ENCODE peak calls at places on chromosome 3, in eight cellular contexts. W is activated CD4-positive, alpha-beta T cell treated with anti-CD3 and anti-CD28 coated beads, Interleukin-2, amount 50 U/mL, for 4 hours; M is ecto neural progenitor cell; X is HEK293T; D is A549; B is head of caudate nucleus; V is GM20000; U is ovary. T is an unnamed sample.
A peak's percentile ranks its signal among the peaks of the same experiment; 100 is the strongest.

GRCh38 chr3:18481946-18482548 is 56.9 kb upstream of the SATB1 start:
- DNase-seq in U (no peak), W (no peak), M (no peak), B (no peak), D (no peak), X (no peak), V (no peak), T (no peak)

GRCh38 chr3:140205598-140205997 is 270.6 kb downstream of the CLSTN2 start:
- DNase-seq in B (no peak), D (no peak), V (no peak), M (no peak), X (no peak), W (no peak), U (no peak), T (no peak)

GRCh38 chr3:184885112-184885511 is 73.1 kb downstream of the VPS8 start:
- DNase-seq in B (no peak), M (no peak), D (no peak), X (no peak), W (no peak), V (no peak), U (no peak), T (no peak)

GRCh38 chr3:43932921-43933320 is 242.2 kb downstream of the ABHD5 start:
- DNase-seq in X (no peak), M (no peak), D (no peak), W (no peak), V (no peak), U (no peak), B (no peak), T (no peak)

GRCh38 chr3:52055537-52056351 is 627 bp downstream of the DUSP7 start:
- DNase-seq in M (peak; percentile 78), B (no peak), U (no peak), X (peak; percentile 66), W (peak; percentile 17), D (peak; percentile 23), V (peak; percentile 75), T (no peak)

GRCh38 chr3:196572389-196572788 is 3.9 kb downstream of the FBXO45 start:
- DNase-seq in W (no peak), D (no peak), M (no peak), V (no peak), X (no peak), B (no peak), U (no peak), T (no peak)

GRCh38 chr3:151584603-151585002 is 123.7 kb upstream of the IGSF10 start:
- DNase-seq in B (no peak), D (no peak), W (no peak), U (no peak), X (no peak), M (no peak), V (no peak), T (no peak)

GRCh38 chr3:183116051-183116614 is 16.8 kb upstream of the MCCC1 start:
- DNase-seq in U (no peak), B (peak; percentile 73), V (peak; percentile 89), X (no peak), M (peak; percentile 92), D (peak; percentile 64), W (peak; percentile 42), T (no peak)

GRCh38 chr3:127095774-127096173 is 97.2 kb upstream of the PRR23E start:
- DNase-seq in U (no peak), D (no peak), V (no peak), B (no peak), X (no peak), M (no peak), W (no peak), T (no peak)